ENCODE peak calls at places on chromosomes 1 and 21, in six cellular contexts. A is PC-9, C is kidney, Q is dorsolateral prefrontal cortex, Z is AG09309, U is bronchial epithelial cell. M is an unnamed sample.

GRCh38 chr1:4027008-4027407 is 126.9 kb upstream of the C1orf174 start:
- DNase-seq in A (no peak), C (no peak), Q (no peak), Z (no peak), U (no peak), M (no peak)

GRCh38 chr1:26121854-26122773 is 10.5 kb downstream of the PDIK1L start:
- DNase-seq in A (peak), C (no peak), Q (no peak), Z (no peak), U (no peak), M (no peak)

GRCh38 chr1:44546403-44547053 is 127.8 kb downstream of the TMEM53 start:
- DNase-seq in A (no peak), C (no peak), Q (no peak), Z (no peak), U (no peak), M (no peak)

GRCh38 chr21:20004353-20004752 is 993.9 kb upstream of the NCAM2 start:
- DNase-seq in A (no peak), C (no peak), Q (no peak), Z (no peak), U (no peak), M (peak)

GRCh38 chr1:151720974-151721787 is at the start of gene RIIAD1:
- DNase-seq in A (no peak), C (no peak), Q (no peak), Z (no peak), U (no peak), M (no peak)

GRCh38 chr1:196445775-196446174 is 162.5 kb downstream of the KCNT2 start:
- DNase-seq in A (no peak), C (no peak), Q (no peak), Z (no peak), U (no peak), M (no peak)

GRCh38 chr1:1415751-1416150 is 5.3 kb downstream of the ANKRD65 start:
- DNase-seq in A (no peak), C (peak), Q (no peak), Z (no peak), U (no peak), M (no peak)

GRCh38 chr1:8706995-8707396 is 110.4 kb downstream of the RERE start:
- DNase-seq in A (no peak), C (no peak), Q (no peak), Z (no peak), U (no peak), M (peak)

GRCh38 chr1:22747021-22747734 is 36.5 kb downstream of the EPHB2 start:
- DNase-seq in A (peak), C (no peak), Q (no peak), Z (no peak), U (peak), M (peak)

GRCh38 chr21:16279658-16280581 is 550.1 kb downstream of the USP25 start:
- DNase-seq in A (no peak), C (peak), Q (peak), Z (peak), U (no peak), M (peak)

GRCh38 chr1:54399765-54400164 is 6.4 kb downstream of the SSBP3 start:
- DNase-seq in A (no peak), C (no peak), Q (no peak), Z (no peak), U (no peak), M (no peak)

DNA sequence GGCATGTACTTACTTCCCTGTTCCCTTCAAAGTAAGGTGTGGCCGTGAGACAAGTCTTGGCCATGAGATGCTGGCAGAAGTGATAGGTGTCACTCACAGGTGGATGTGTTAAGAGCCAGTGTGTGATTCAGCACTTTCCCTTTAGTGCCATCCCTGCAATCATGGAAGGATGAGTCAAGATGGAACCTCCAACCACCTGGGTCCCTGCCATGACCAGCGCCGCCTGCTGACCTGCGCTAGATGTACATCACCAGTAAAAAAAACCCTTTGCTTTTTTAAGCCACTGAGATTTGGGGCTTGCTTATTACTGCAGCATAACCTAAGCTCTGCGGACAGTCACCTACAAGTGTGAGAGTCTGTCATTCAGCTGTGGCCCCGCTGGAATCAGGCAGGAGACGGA is 71.7 kb downstream of the TOMM20 start:
- DNase-seq in A (no peak), C (peak), Q (no peak), Z (no peak), U (peak), M (no peak)
- TF ChIP-seq CTCF in A (no peak), C (no peak), Q (no peak), Z (no peak), U (peak), M (no peak)

DNA sequence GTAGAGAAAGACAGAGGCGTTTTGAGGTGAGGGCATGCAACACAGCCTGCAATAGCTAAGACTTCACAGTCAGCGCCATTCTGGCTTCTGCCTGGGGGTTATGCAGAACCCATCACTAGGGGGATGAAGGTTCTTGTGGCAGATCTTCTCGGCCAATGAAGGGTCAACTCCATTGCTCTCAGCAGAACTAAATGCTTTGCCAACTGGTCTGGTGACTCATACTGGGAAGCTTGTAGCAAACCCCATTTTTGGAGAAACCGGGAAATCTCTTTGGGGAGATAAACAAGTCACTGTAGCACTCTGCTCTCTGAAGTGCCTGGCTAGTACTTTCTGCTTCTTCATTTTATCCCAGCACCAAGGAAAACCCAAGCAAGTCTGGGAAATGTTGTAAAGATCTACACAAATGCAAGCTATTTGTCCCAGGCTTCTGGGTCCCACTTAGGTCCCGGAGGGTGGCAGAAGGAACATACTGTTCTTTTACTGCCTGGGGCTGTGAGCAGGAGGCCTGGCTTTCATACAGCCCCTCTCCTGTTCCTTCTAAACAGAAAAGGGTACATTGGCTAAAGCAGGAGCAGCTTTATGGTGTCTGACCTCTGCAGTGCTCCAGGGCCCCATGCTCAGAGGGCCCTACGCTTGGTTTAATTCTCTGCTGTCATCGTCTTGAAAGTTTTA is 28.8 kb downstream of the SHISA4 start:
- DNase-seq in A (peak), C (no peak), Q (no peak), Z (peak), U (peak), M (peak)
- TF ChIP-seq CTCF in A (no peak), C (no peak), Q (no peak), Z (no peak), U (no peak), M (peak)

GRCh38 chr1:167128261-167129227 is 34.7 kb downstream of the STYXL2 start:
- DNase-seq in A (no peak), C (no peak), Q (no peak), Z (no peak), U (no peak), M (no peak)
- TF ChIP-seq CTCF in A (peak), C (peak), Q (no peak), Z (no peak), U (peak), M (no peak)

GRCh38 chr1:70205437-70206118 is at the start of gene LRRC40:
- DNase-seq in A (peak), C (peak), Q (peak), Z (peak), U (peak), M (peak)
- TF ChIP-seq CTCF in A (no peak), C (no peak), Q (peak), Z (no peak), U (no peak), M (peak)

DNA sequence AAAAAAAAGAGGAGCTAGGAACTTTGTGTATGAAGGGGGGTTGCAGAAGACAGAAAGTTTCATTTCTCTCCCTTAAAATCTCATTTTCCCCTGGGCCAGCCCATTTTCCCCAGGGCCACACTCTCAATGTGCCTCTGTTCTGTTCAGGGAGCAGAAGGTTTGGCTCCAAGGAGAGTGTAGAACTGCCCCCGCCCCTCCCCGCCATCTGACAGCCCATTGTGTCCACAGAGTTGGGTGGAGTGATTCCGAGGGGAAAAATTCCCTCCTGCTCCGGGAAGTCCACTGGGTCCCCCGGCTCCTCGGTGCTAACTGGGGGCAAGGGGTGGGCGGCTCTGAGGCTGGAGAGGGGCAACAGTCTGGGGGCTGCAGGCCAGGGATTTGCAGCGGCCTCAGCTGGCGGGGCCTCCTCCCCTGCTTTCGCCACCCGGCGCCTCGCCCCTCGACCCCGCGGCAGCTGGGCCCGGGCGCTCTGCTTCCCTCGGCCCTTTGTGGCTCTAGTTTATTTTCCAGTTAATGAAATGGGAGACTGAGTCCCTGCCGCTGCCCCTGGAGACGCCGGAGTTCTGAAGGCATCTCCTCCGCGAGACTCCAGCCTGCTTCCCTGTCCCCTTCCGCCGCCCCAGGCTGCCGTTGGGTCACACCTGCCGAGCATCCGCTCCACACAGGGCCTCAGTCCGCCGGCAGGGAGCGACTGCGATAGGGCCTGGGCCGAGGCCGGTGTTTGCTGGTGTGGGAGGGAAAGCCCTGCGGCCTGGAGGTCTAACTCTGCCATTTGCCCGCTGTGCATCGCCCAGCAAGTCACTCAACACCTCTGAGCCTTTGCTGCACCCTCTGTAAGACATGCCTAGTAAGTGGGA is 14.7 kb upstream of the KIRREL1 start:
- DNase-seq in A (no peak), C (no peak), Q (no peak), Z (no peak), U (no peak), M (no peak)
- TF ChIP-seq CTCF in A (no peak), C (no peak), Q (no peak), Z (no peak), U (peak), M (peak)